ENCODE peak calls at places on chromosome 10, in eight cellular contexts. M, V, J, W, N, Y, U and C are unnamed samples. For H3K4me1 and H3K9me3, the result is how much of the 10 kb centered on the place peaks cover.

GRCh38 chr10:70775679-70776454 is 9.3 kb downstream of the TBATA start:
- DNase-seq in N (no peak), M (no peak), W (peak), J (peak), Y (no peak), U (no peak), V (peak), C (no peak)

GRCh38 chr10:36493511-36493880 is 631.9 kb upstream of the ANKRD30A start:
- DNase-seq in M (no peak), U (no peak), J (no peak), W (no peak), N (no peak), Y (no peak), V (no peak), C (no peak)

GRCh38 chr10:110206988-110207804 is at the start of gene MXI1:
- DNase-seq in U (no peak), W (peak), M (peak), Y (peak), J (peak), N (peak), V (peak), C (peak)

GRCh38 chr10:131047501-131047900 is 264.0 kb downstream of the TCERG1L start:
- DNase-seq in U (no peak), Y (no peak), N (no peak), J (no peak), V (peak), W (no peak), M (no peak), C (no peak)

GRCh38 chr10:66910676-66911075 is 15.2 kb upstream of the LRRTM3 start:
- DNase-seq in V (no peak), Y (no peak), J (no peak), M (no peak), N (no peak), W (no peak), U (no peak), C (no peak)

GRCh38 chr10:131316321-131317075 is 5.0 kb upstream of the TCERG1L start:
- DNase-seq in N (no peak), M (no peak), V (no peak), W (no peak), Y (no peak), U (no peak), J (no peak), C (no peak)

GRCh38 chr10:117131390-117132327 is 6.4 kb downstream of the VAX1 start:
- DNase-seq in J (no peak), M (no peak), U (no peak), N (no peak), Y (no peak), V (no peak), W (no peak), C (peak)

GRCh38 chr10:77571490-77571889 is 66.1 kb downstream of the KCNMA1 start:
- DNase-seq in N (no peak), W (peak), U (no peak), V (no peak), M (no peak), J (no peak), Y (no peak), C (no peak)

GRCh38 chr10:73773152-73773879 is 8.5 kb upstream of the CHCHD1 start:
- DNase-seq in N (no peak), W (no peak), Y (no peak), M (no peak), V (no peak), U (no peak), J (no peak), C (no peak)

GRCh38 chr10:101284171-101285092 is 55.2 kb upstream of the LBX1 start:
- DNase-seq in N (no peak), Y (no peak), V (no peak), U (no peak), W (no peak), M (no peak), J (no peak), C (no peak)

GRCh38 chr10:15238553-15239335 is 70.3 kb upstream of the NMT2 start:
- DNase-seq in N (peak), U (no peak), J (no peak), W (no peak), V (no peak), M (no peak), Y (no peak), C (no peak)

GRCh38 chr10:121804460-121804859 is 123.4 kb downstream of the ATE1 start:
- DNase-seq in W (no peak), Y (no peak), U (no peak), M (no peak), N (peak), J (no peak), V (no peak), C (no peak)

DNA sequence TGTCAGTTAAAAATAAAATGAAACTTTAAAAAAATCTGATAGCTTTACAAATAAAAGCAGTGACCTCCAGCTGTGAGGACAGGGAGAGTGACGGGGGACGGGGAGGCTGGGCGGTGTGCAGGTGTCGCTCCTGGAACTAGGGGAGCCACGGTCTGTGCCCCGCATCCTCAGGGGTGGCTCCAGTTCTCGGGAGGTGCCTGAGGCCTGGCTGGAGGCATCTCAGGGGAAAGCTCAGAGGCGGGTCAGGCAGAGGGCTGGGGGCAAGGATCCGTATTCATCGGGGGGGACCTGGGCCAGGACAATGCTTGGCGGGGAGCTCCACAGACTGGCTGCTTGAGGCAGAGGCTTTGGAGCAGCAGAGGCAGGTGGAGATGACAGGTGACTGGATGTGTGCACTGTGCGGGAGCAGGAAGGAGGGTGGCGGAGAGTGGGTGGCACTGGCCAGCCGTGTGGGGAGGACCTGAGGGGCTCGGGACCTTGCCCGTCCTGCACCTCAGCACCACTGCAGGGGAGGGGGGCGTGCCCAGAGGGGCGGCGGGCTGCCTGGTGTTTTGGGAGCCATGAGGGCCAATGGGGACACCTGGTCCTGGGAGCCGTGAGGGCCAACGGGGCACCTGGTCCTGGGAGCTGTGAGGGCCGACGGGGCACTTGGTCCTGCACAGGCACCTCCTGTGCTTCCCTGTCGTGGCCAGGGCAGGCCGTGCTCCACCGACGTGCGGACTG is 13.2 kb downstream of the PWWP2B start:
- DNase-seq in W (no peak), M (no peak), Y (no peak), J (no peak), N (no peak), V (peak), U (no peak), C (no peak)
- H3K4me1 ChIP-seq in W (half or more), M (half or more), Y (under half), J (under half), N (under half), V (half or more), U (under half), C (half or more)

DNA sequence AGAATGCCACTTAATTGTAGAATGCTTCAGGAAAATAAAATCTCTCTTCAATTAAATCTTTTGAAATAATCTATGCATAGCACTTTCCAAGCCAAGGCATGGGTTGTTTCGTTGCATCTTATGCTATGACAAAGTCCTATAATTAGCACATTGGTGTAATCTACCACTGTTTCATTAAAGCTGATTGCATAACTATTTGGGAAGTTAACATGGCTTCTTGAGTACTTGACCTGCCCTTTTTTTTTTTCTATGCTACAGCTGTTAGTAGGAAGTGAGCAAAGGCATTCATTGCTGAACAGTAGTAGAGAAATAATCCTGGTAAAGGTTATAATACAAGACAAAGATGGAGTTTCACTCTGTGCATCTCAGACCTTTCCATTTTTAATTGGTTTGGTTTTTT is 557.2 kb upstream of the CELF2 start:
- DNase-seq in J (no peak), Y (no peak), W (no peak), N (peak), M (no peak), U (no peak), V (no peak), C (no peak)
- H3K9me3 ChIP-seq in J (under half), Y (under half), W (under half), N (under half), M (under half), U (under half), V (under half), C (under half)

GRCh38 chr10:95242581-95243317 is 48.1 kb downstream of the PDLIM1 start:
- DNase-seq in V (peak), J (no peak), Y (peak), U (no peak), N (peak), M (no peak), W (peak), C (peak)

GRCh38 chr10:95241533-95241932 is 47.5 kb downstream of the ACSM6 start:
- DNase-seq in W (peak), Y (no peak), M (no peak), U (no peak), N (no peak), V (no peak), J (no peak), C (no peak)

GRCh38 chr10:95243318-95243617 is 47.5 kb downstream of the PDLIM1 start:
- DNase-seq in N (no peak), W (no peak), U (no peak), V (peak), M (no peak), J (no peak), Y (no peak), C (no peak)

GRCh38 chr10:95237376-95238170 is 43.5 kb downstream of the ACSM6 start:
- DNase-seq in Y (no peak), V (no peak), N (no peak), M (no peak), W (no peak), U (no peak), J (no peak), C (no peak)

GRCh38 chr10:95240811-95241210 is 46.8 kb downstream of the ACSM6 start:
- DNase-seq in Y (no peak), V (peak), N (no peak), W (no peak), J (no peak), U (no peak), M (no peak), C (no peak)
- H3K27ac ChIP-seq in Y (no peak), V (no peak), N (no peak), W (no peak), J (no peak), U (no peak), M (no peak), C (no peak)

GRCh38 chr10:59905066-59905734 is 1.2 kb downstream of the CCDC6 start:
- DNase-seq in Y (no peak), W (peak), N (peak), V (peak), U (no peak), M (peak), J (peak), C (peak)
- H3K4me1 ChIP-seq in Y (under half), W (half or more), N (under half), V (half or more), U (under half), M (under half), J (under half), C (under half)

GRCh38 chr10:108443636-108444035 is 1279.1 kb upstream of the SORCS1 start:
- DNase-seq in U (no peak), J (no peak), V (no peak), Y (no peak), N (no peak), W (no peak), M (no peak), C (no peak)
- H3K9me3 ChIP-seq in U (under half), J (under half), V (under half), Y (under half), N (under half), W (under half), M (under half), C (under half)

DNA sequence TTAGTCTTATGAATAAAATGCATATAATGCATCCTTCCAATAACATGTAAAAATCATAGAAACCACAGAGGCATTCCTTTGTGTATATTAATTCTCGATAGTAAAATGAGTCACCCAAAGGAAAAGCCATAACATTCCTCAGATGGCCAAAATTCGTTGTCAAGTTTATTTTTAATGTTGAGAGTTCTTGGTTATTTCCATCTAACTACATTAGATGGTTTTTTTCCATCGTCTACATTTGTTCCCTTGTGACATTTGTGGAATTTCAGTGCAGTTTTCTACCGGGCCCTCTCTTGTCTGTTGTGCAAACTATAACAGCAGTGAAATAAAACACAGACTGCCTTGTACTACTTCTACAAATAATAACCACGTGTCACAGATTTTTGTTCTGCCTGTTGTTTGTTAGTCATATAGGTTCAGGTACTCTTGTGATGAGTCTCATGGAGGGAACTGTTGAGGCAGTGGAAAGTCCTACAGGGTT is 54.7 kb upstream of the CCAR1 start:
- DNase-seq in N (peak), M (no peak), U (no peak), W (no peak), J (no peak), Y (no peak), V (no peak), C (no peak)
- H3K27ac ChIP-seq in N (no peak), M (no peak), U (no peak), W (no peak), J (no peak), Y (no peak), V (no peak), C (no peak)